ENCODE peak calls at places on chromosome 16, in nine cellular contexts. O is H9; T is nucleus accumbens; K is caudate nucleus; W is T-helper 17 cell; D is GM23248; Q is stimulated activated CD4-positive, alpha-beta T cell treated with anti-CD3 and anti-CD28 coated beads, TNF-alpha, amount 100 ng/mL, for 24 hours; R is natural killer cell; L is M059J. I is an unnamed sample.

GRCh38 chr16:53678155-53678554 is 25.5 kb downstream of the RPGRIP1L start:
- DNase-seq in O (no peak), T (no peak), K (no peak), W (no peak), D (no peak), Q (no peak), R (no peak), L (no peak), I (no peak)

GRCh38 chr16:27235055-27235937 is 32.0 kb downstream of the KDM8 start:
- DNase-seq in O (peak), T (peak), K (peak), W (peak), D (peak), Q (peak), R (peak), L (peak), I (peak)

GRCh38 chr16:89289428-89290395 is 72.2 kb downstream of the ZNF778 start:
- DNase-seq in O (peak), T (peak), K (peak), W (peak), D (peak), Q (peak), R (peak), L (peak), I (peak)

GRCh38 chr16:31134625-31135534 is 647 bp downstream of the PRSS8 start:
- DNase-seq in O (peak), T (no peak), K (no peak), W (no peak), D (peak), Q (no peak), R (no peak), L (no peak), I (no peak)

GRCh38 chr16:73565263-73565662 is 517.3 kb upstream of the ZFHX3 start:
- DNase-seq in O (no peak), T (no peak), K (no peak), W (no peak), D (peak), Q (no peak), R (no peak), L (peak), I (no peak)

GRCh38 chr16:63289834-63290460 is 1253.7 kb upstream of the CDH8 start:
- DNase-seq in O (peak), T (peak), K (peak), W (no peak), D (peak), Q (no peak), R (no peak), L (peak), I (peak)

GRCh38 chr16:30113031-30113710 is at the start of gene GDPD3:
- DNase-seq in O (peak), T (no peak), K (no peak), W (no peak), D (peak), Q (no peak), R (no peak), L (peak), I (no peak)

GRCh38 chr16:31421587-31421986 is 6.6 kb downstream of the COX6A2 start:
- DNase-seq in O (no peak), T (no peak), K (no peak), W (no peak), D (no peak), Q (peak), R (peak), L (no peak), I (no peak)

GRCh38 chr16:31129568-31130335 is 5.8 kb downstream of the PRSS8 start:
- DNase-seq in O (no peak), T (no peak), K (no peak), W (no peak), D (peak), Q (no peak), R (no peak), L (no peak), I (no peak)

GRCh38 chr16:71954180-71954579 is 46.0 kb downstream of the PKD1L3 start:
- DNase-seq in O (no peak), T (no peak), K (no peak), W (no peak), D (no peak), Q (no peak), R (no peak), L (no peak), I (no peak)

GRCh38 chr16:61653544-61653943 is 382.7 kb downstream of the CDH8 start:
- DNase-seq in O (no peak), T (no peak), K (no peak), W (no peak), D (no peak), Q (no peak), R (no peak), L (no peak), I (no peak)

GRCh38 chr16:72191551-72191950 is 19.6 kb upstream of the PMFBP1 start:
- DNase-seq in O (no peak), T (no peak), K (no peak), W (no peak), D (peak), Q (no peak), R (no peak), L (no peak), I (no peak)

GRCh38 chr16:15435216-15435864 is 952 bp downstream of the BMERB1 start:
- DNase-seq in O (no peak), T (no peak), K (no peak), W (no peak), D (peak), Q (no peak), R (no peak), L (peak), I (no peak)

GRCh38 chr16:8665529-8665928 is 8.9 kb upstream of the ABAT start:
- DNase-seq in O (peak), T (no peak), K (no peak), W (no peak), D (no peak), Q (no peak), R (no peak), L (no peak), I (no peak)

GRCh38 chr16:50165473-50165872 is 12.4 kb downstream of the TENT4B start:
- DNase-seq in O (no peak), T (no peak), K (no peak), W (no peak), D (no peak), Q (no peak), R (no peak), L (no peak), I (no peak)

GRCh38 chr16:31148281-31148728 is 1.6 kb downstream of the PRSS36 start:
- DNase-seq in O (peak), T (no peak), K (no peak), W (no peak), D (no peak), Q (no peak), R (no peak), L (no peak), I (no peak)

GRCh38 chr16:71258371-71258770 is 27.8 kb upstream of the HYDIN start:
- DNase-seq in O (no peak), T (no peak), K (no peak), W (no peak), D (no peak), Q (no peak), R (no peak), L (no peak), I (no peak)

GRCh38 chr16:85364323-85365040 is 248.6 kb upstream of the GSE1 start:
- DNase-seq in O (no peak), T (no peak), K (no peak), W (no peak), D (peak), Q (no peak), R (no peak), L (no peak), I (no peak)

GRCh38 chr16:10256855-10257641 is 74.8 kb upstream of the GRIN2A start:
- DNase-seq in O (peak), T (no peak), K (no peak), W (peak), D (peak), Q (peak), R (peak), L (peak), I (peak)

GRCh38 chr16:9533042-9533441 is 441.6 kb downstream of the HAPSTR1 start:
- DNase-seq in O (no peak), T (no peak), K (no peak), W (no peak), D (no peak), Q (no peak), R (no peak), L (no peak), I (no peak)

GRCh38 chr16:21263640-21264211 is 14.4 kb downstream of the CRYM start:
- DNase-seq in O (no peak), T (no peak), K (no peak), W (no peak), D (peak), Q (no peak), R (no peak), L (no peak), I (no peak)

GRCh38 chr16:89358030-89359005 is 132.0 kb downstream of the ANKRD11 start:
- DNase-seq in O (no peak), T (no peak), K (no peak), W (no peak), D (no peak), Q (no peak), R (peak), L (no peak), I (no peak)

GRCh38 chr16:20084624-20085226 is 11.0 kb upstream of the GPR139 start:
- DNase-seq in O (no peak), T (no peak), K (no peak), W (no peak), D (no peak), Q (no peak), R (no peak), L (no peak), I (no peak)

GRCh38 chr16:85601730-85602401 is 11.3 kb upstream of the GSE1 start:
- DNase-seq in O (no peak), T (peak), K (no peak), W (no peak), D (peak), Q (no peak), R (no peak), L (no peak), I (no peak)

GRCh38 chr16:86732621-86733297 is 154.4 kb downstream of the FOXL1 start:
- DNase-seq in O (peak), T (no peak), K (no peak), W (no peak), D (peak), Q (no peak), R (no peak), L (peak), I (peak)

GRCh38 chr16:31267332-31268032 is 7.7 kb downstream of the ITGAM start:
- DNase-seq in O (peak), T (no peak), K (no peak), W (no peak), D (no peak), Q (no peak), R (no peak), L (peak), I (no peak)

GRCh38 chr16:12257926-12258561 is 281.5 kb downstream of the SNX29 start:
- DNase-seq in O (peak), T (no peak), K (no peak), W (no peak), D (no peak), Q (no peak), R (no peak), L (no peak), I (no peak)

GRCh38 chr16:921321-921905 is 49.4 kb downstream of the LMF1 start:
- DNase-seq in O (no peak), T (peak), K (no peak), W (no peak), D (no peak), Q (no peak), R (no peak), L (no peak), I (no peak)

GRCh38 chr16:25501530-25502255 is 190.1 kb upstream of the HS3ST4 start:
- DNase-seq in O (no peak), T (no peak), K (no peak), W (no peak), D (no peak), Q (no peak), R (no peak), L (peak), I (no peak)

GRCh38 chr16:27650073-27650701 is 100.2 kb downstream of the KATNIP start:
- DNase-seq in O (no peak), T (no peak), K (no peak), W (no peak), D (no peak), Q (no peak), R (no peak), L (no peak), I (no peak)

GRCh38 chr16:11020388-11020787 is 76.0 kb downstream of the CLEC16A start:
- DNase-seq in O (no peak), T (no peak), K (no peak), W (no peak), D (no peak), Q (no peak), R (no peak), L (no peak), I (no peak)

GRCh38 chr16:72299684-72300243 is 127.8 kb upstream of the PMFBP1 start:
- DNase-seq in O (no peak), T (no peak), K (no peak), W (no peak), D (no peak), Q (no peak), R (no peak), L (no peak), I (no peak)

I was measured in putamen.